ENCODE peak calls at places on chromosomes 5 and 9, in nine cellular contexts. U, Q, F, G, V, O, H, C and K are unnamed samples.

GRCh38 chr9:78539188-78539587 is 242.3 kb downstream of the PSAT1 start:
- DNase-seq in U (no peak), Q (no peak), F (no peak), G (no peak), V (no peak), O (no peak), H (no peak), C (no peak), K (no peak)

GRCh38 chr5:158287643-158288228 is 428.8 kb upstream of the CLINT1 start:
- DNase-seq in U (peak; percentile 1), Q (no peak), F (peak; percentile 5), G (no peak), V (no peak), O (no peak), H (no peak), C (no peak), K (no peak)

GRCh38 chr5:26192496-26192895 is 845.9 kb downstream of the CDH9 start:
- DNase-seq in U (no peak), Q (no peak), F (peak; percentile 24), G (no peak), V (no peak), O (no peak), H (no peak), C (no peak), K (no peak)

GRCh38 chr5:67272453-67273130 is 76.0 kb upstream of the CD180 start:
- DNase-seq in U (no peak), Q (no peak), F (no peak), G (no peak), V (no peak), O (no peak), H (no peak), C (no peak), K (no peak)

GRCh38 chr9:126335837-126336236 is 9.2 kb downstream of the MVB12B start:
- DNase-seq in U (no peak), Q (no peak), F (no peak), G (no peak), V (no peak), O (no peak), H (no peak), C (no peak), K (no peak)

GRCh38 chr5:17428176-17428800 is 69.7 kb upstream of the TAF11L2 start:
- DNase-seq in U (no peak), Q (no peak), F (no peak), G (no peak), V (no peak), O (no peak), H (no peak), C (no peak), K (no peak)

GRCh38 chr5:111411321-111411720 is 101.0 kb downstream of the STARD4 start:
- DNase-seq in U (no peak), Q (no peak), F (no peak), G (no peak), V (no peak), O (no peak), H (no peak), C (no peak), K (no peak)

GRCh38 chr9:36282275-36282674 is 24.0 kb upstream of the GNE start:
- DNase-seq in U (no peak), Q (no peak), F (no peak), G (no peak), V (no peak), O (no peak), H (no peak), C (no peak), K (no peak)

GRCh38 chr5:10513501-10514442 is 50.1 kb upstream of the ANKRD33B start:
- DNase-seq in U (peak; percentile 62), Q (peak; percentile 54), F (peak; percentile 89), G (no peak), V (no peak), O (peak; percentile 83), H (no peak), C (peak; percentile 83), K (no peak)

GRCh38 chr5:131511934-131512333 is 123.1 kb downstream of the RAPGEF6 start:
- DNase-seq in U (no peak), Q (no peak), F (no peak), G (no peak), V (no peak), O (no peak), H (no peak), C (no peak), K (no peak)

GRCh38 chr5:42337143-42337542 is 86.1 kb upstream of the GHR start:
- DNase-seq in U (no peak), Q (no peak), F (no peak), G (no peak), V (no peak), O (no peak), H (no peak), C (no peak), K (no peak)

GRCh38 chr5:107704686-107705389 is 34.1 kb upstream of the EFNA5 start:
- DNase-seq in U (no peak), Q (no peak), F (no peak), G (no peak), V (no peak), O (no peak), H (no peak), C (peak; percentile 39), K (no peak)

GRCh38 chr9:72037571-72037970 is 22.8 kb downstream of the C9orf57 start:
- DNase-seq in U (no peak), Q (no peak), F (no peak), G (no peak), V (no peak), O (no peak), H (no peak), C (no peak), K (no peak)

GRCh38 chr9:130831077-130831476 is 4.0 kb upstream of the ABL1 start:
- DNase-seq in U (no peak), Q (no peak), F (no peak), G (no peak), V (no peak), O (no peak), H (no peak), C (no peak), K (no peak)

GRCh38 chr9:130835441-130836298 is 616 bp downstream of the ABL1 start:
- DNase-seq in U (no peak), Q (peak; percentile 67), F (peak; percentile 61), G (peak; percentile 49), V (no peak), O (no peak), H (peak; percentile 37), C (peak; percentile 71), K (peak; percentile 69)

GRCh38 chr9:130834371-130835311 is at the start of gene ABL1:
- DNase-seq in U (no peak), Q (peak; percentile 65), F (peak; percentile 85), G (peak; percentile 82), V (no peak), O (peak; percentile 61), H (peak; percentile 56), C (peak; percentile 84), K (peak; percentile 89)

GRCh38 chr9:130830199-130830598 is 4.9 kb upstream of the ABL1 start:
- DNase-seq in U (no peak), Q (no peak), F (no peak), G (no peak), V (no peak), O (no peak), H (no peak), C (peak; percentile 37), K (no peak)

GRCh38 chr9:130833324-130833990 is 1.6 kb upstream of the ABL1 start:
- DNase-seq in U (no peak), Q (no peak), F (no peak), G (peak; percentile 24), V (no peak), O (no peak), H (no peak), C (peak; percentile 27), K (no peak)
- TF ChIP-seq CTCF in U (no peak), Q (no peak), F (no peak), G (no peak), V (no peak), O (no peak), H (no peak), C (peak; percentile 15), K (no peak)

GRCh38 chr5:11903614-11904269 is 504 bp downstream of the CTNND2 start:
- DNase-seq in U (no peak), Q (peak; percentile 61), F (peak; percentile 23), G (peak; percentile 13), V (no peak), O (peak; percentile 45), H (peak; percentile 64), C (peak; percentile 59), K (peak; percentile 56)
- TF ChIP-seq CTCF in U (no peak), Q (no peak), F (peak; percentile 28), G (no peak), V (no peak), O (peak; percentile 33), H (peak; percentile 46), C (peak; percentile 12), K (no peak)

DNA sequence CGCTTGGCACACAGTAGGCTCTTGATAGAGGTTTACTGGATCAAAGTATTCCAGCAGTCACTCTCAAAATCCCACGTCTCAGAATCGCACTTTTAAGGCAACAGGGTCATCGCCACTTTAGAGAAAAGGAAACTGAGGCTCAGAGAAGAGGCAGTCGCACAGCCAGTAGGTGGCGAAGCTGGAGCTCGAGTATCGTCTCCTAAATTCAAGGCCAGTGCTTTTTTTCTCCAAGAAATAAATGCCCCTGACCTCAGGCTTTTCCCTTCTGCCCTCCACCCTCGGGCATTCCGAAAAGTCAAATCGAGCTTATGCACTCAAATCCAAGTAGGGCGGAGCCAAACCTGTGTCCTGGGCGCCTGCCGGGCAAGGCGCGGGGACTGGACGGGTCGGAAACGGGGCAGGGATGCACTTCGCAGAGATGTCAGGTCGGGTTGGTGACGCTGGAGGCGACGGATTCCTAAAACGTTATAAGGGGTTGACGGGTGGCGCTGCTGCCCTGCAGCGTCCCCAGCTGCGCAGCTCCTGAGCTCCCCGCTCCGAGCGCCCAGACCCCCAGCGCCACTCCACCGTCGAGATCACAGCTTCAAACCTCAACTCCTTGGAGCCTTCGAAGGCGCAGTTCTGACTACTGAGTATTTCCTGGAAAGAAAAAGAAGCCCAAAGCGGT is 4.7 kb upstream of the FOXB2 start:
- DNase-seq in U (no peak), Q (peak; percentile 53), F (no peak), G (no peak), V (no peak), O (peak; percentile 66), H (peak; percentile 2), C (no peak), K (no peak)
- TF ChIP-seq CTCF in U (peak; percentile 40), Q (no peak), F (no peak), G (no peak), V (peak; percentile 10), O (peak; percentile 63), H (peak; percentile 43), C (peak; percentile 74), K (no peak)

DNA sequence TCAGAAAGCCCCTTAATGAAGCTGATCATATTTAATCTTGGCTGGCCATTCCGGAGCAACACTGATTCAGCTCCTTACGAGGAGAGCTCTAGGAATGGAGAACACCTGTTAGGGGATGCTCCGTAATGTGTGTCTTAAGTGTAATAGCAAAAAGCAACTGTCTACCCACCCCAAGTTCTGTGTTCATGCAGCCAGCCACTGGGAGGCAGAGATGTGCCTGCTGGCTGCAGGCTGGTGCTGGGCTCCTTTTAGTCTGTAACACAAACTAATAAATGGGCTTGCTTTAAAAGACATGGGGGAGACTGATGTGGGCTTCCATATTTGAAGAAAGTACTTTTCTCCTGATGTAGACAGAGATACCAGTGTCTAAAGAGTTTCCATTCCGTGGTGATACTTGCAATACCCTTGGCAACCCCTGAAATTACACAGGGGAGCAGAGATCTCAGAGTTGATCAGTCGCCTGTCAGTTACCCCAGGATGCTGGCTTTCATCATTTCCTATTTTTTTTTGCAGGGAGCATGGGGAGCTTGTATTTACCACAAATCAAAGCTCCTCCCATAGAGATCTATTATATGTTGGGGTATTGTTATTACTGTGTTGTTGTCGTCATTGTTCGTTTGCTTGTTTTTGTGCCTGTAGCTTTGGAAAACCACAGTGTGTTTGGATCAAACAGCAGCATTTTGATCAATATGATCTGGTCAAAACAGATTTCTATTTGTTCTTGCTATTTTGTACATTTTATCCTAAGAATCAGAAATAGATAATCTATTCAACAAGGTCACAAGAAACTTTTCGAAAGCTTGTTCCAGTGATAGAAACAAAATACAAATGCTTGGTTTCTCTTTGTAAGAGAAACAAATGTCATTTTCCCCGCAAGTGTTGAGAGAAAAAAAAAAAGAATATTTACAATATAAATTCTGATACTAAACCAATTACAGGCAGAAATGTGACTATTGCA is 65.8 kb downstream of the MTX3 start:
- DNase-seq in U (no peak), Q (peak; percentile 37), F (peak; percentile 12), G (no peak), V (peak; percentile 54), O (peak; percentile 41), H (no peak), C (peak; percentile 64), K (no peak)
- TF ChIP-seq CTCF in U (no peak), Q (no peak), F (no peak), G (no peak), V (peak; percentile 74), O (peak; percentile 66), H (peak; percentile 27), C (peak; percentile 84), K (peak; percentile 33)